ENCODE peak calls at places on chromosome 20, in four cellular contexts. W is GM12878, O is SK-N-SH, X is H1. S is an unnamed sample.

GRCh38 chr20:49186535-49187329 is 1.4 kb downstream of the STAU1 start:
- DNase-seq in O (peak), X (no peak), W (no peak), S (peak)

GRCh38 chr20:33875055-33875454 is 63.9 kb downstream of the CHMP4B start:
- DNase-seq in W (no peak), X (no peak), O (no peak), S (no peak)

GRCh38 chr20:6665161-6665560 is 102.3 kb upstream of the BMP2 start:
- DNase-seq in X (no peak), O (no peak), W (no peak), S (no peak)

GRCh38 chr20:46040902-46041535 is 12.0 kb downstream of the SLC12A5 start:
- DNase-seq in O (no peak), W (no peak), X (no peak), S (peak)

GRCh38 chr20:53074811-53075314 is 102.7 kb downstream of the TSHZ2 start:
- DNase-seq in W (no peak), X (no peak), O (no peak), S (no peak)

GRCh38 chr20:31809656-31810055 is 9.5 kb upstream of the MYLK2 start:
- DNase-seq in O (no peak), X (no peak), W (no peak), S (no peak)

GRCh38 chr20:33859157-33859695 is 48.1 kb downstream of the CHMP4B start:
- DNase-seq in O (no peak), W (no peak), X (no peak), S (no peak)

GRCh38 chr20:37990571-37991151 is 42.6 kb downstream of the TTI1 start:
- DNase-seq in X (no peak), O (peak), W (peak), S (peak)

GRCh38 chr20:62149532-62150235 is 6.1 kb downstream of the SS18L1 start:
- DNase-seq in O (no peak), X (no peak), W (no peak), S (no peak)

GRCh38 chr20:24756292-24757025 is 192.6 kb upstream of the CST7 start:
- DNase-seq in O (no peak), W (no peak), X (no peak), S (no peak)

GRCh38 chr20:2163312-2163711 is 61.7 kb downstream of the STK35 start:
- DNase-seq in W (no peak), O (no peak), X (no peak), S (no peak)

GRCh38 chr20:24875078-24875477 is 74.0 kb upstream of the CST7 start:
- DNase-seq in W (no peak), X (no peak), O (no peak), S (no peak)

GRCh38 chr20:60299951-60300350 is 341.7 kb downstream of the CDH26 start:
- DNase-seq in X (no peak), W (no peak), O (no peak), S (no peak)

GRCh38 chr20:9808166-9808565 is 30.7 kb downstream of the PAK5 start:
- DNase-seq in O (no peak), W (no peak), X (no peak), S (no peak)

GRCh38 chr20:3933126-3933684 is 44.0 kb downstream of the PANK2 start:
- DNase-seq in X (no peak), W (no peak), O (no peak), S (no peak)

GRCh38 chr20:13458860-13459451 is 179.8 kb downstream of the TASP1 start:
- DNase-seq in X (no peak), O (peak), W (no peak), S (peak)
- TF ChIP-seq NRF1 in X (no peak), O (no peak), W (no peak), S (no peak)

GRCh38 chr20:14142964-14143627 is 147.8 kb downstream of the MACROD2 start:
- DNase-seq in O (peak), W (no peak), X (no peak), S (no peak)

GRCh38 chr20:14148042-14148441 is 152.7 kb downstream of the MACROD2 start:
- DNase-seq in O (no peak), W (no peak), X (no peak), S (no peak)

GRCh38 chr20:14142171-14142570 is 146.9 kb downstream of the MACROD2 start:
- DNase-seq in W (peak), O (peak), X (peak), S (no peak)
- TF ChIP-seq NRF1 in W (no peak), O (no peak), X (no peak), S (no peak)

DNA sequence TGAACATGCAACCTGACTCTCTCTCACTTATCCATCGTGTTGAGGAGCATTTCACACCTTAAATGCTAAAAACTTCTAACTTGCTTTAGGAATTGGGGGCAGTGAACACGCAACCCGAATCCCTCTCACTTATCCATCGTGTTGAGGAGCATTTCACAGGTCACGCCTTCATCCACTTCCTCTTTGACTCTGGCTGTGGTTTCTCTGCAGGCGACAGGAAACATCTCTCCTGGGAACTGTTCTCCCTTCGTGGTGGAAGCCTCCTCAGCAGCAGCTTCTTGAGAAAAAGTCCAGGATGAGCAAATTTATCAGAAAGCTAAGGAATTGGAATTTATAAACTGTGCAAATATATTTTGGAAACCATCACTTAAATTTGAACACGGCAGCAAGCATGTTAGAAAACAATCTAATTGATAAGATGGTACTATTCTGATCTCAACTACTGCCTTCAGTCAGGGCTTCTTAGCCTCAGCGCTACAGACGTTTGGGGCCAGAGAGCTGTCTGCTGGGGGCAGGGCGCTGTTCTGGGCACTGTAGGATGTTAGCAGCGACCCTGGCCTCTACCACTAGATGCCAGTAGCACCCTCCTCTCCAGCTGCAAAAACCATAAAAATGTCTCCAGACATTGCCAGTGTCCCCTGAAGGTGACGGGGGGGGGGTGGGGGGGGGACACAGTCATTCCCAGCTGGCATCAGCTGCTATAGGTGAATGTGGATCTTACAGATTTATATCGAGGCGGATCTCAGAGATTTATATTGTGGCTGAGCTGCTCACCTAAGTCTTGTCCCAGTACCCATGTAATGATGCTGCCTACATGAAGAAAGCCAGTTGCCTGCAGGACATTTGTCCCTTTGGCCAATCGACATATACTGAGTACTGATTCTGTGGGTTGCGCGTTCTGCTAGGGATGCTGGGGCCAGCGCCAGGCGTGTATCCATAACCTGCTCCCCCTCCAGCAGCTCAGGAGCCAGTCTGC is 26.2 kb downstream of the CTCFL start:
- DNase-seq in X (no peak), W (no peak), O (peak), S (no peak)
- TF ChIP-seq NRF1 in X (no peak), W (no peak), O (no peak), S (no peak)

GRCh38 chr20:41563087-41563486 is 55.1 kb downstream of the CHD6 start:
- DNase-seq in X (no peak), O (no peak), W (no peak), S (no peak)

GRCh38 chr20:41560971-41561370 is 57.2 kb downstream of the CHD6 start:
- DNase-seq in W (no peak), O (no peak), X (no peak), S (no peak)

DNA sequence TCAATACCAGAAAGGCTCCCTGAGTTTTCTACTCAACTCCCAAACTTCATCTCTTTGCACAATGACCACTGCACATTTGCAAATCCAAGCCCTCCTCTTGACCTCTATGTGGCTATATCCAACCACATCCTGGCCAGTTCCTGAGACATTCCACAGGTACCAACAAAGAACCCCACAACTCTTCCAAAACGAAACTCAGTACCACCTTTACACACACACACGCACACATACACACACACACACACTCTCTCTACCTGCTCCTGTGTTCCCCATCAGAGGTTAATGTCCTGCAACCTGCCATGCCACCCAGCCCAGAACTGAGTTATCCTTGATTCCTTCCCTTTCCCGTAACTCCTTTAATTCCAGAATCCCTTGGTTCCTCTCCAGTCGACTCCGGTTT is 58.5 kb downstream of the CHD6 start:
- DNase-seq in O (no peak), X (no peak), W (no peak), S (no peak)
- TF ChIP-seq NRF1 in O (no peak), X (no peak), W (no peak), S (no peak)